ENCODE peak calls at places on chromosome 12, in five cellular contexts. L is aorta, X is mammary epithelial cell, J is PC-9, T is thoracic aorta. O is an unnamed sample.
A peak's percentile ranks its signal among the peaks of the same experiment; 100 is the strongest.

GRCh38 chr12:79296871-79297270 is 393.9 kb downstream of the PAWR start:
- DNase-seq in L (no peak), X (no peak), J (no peak), T (no peak), O (no peak)

GRCh38 chr12:55934343-55934742 is 3.4 kb downstream of the DGKA start:
- DNase-seq in X (no peak), J (no peak), T (no peak), L (no peak), O (no peak)

GRCh38 chr12:67754933-67755697 is 106.6 kb downstream of the DYRK2 start:
- DNase-seq in J (no peak), L (no peak), X (no peak), T (no peak), O (no peak)

GRCh38 chr12:774051-774614 is 21.8 kb downstream of the WNK1 start:
- DNase-seq in J (no peak), L (no peak), T (no peak), X (no peak), O (no peak)

GRCh38 chr12:68910128-68910527 is 22.8 kb downstream of the CPM start:
- DNase-seq in X (peak; percentile 49), J (peak; percentile 42), L (no peak), T (no peak), O (no peak)

GRCh38 chr12:56634837-56635538 is 4.9 kb upstream of the BAZ2A start:
- DNase-seq in L (peak; percentile 71), X (peak; percentile 91), J (peak; percentile 78), T (no peak), O (peak; percentile 56)

GRCh38 chr12:26636710-26637328 is 196.2 kb downstream of the ITPR2 start:
- DNase-seq in L (no peak), J (no peak), T (no peak), X (peak; percentile 51), O (no peak)

GRCh38 chr12:18146375-18146774 is 56.4 kb upstream of the RERGL start:
- DNase-seq in J (no peak), L (no peak), T (no peak), X (no peak), O (no peak)

GRCh38 chr12:31481415-31481814 is 109.5 kb downstream of the DENND5B start:
- DNase-seq in T (no peak), L (no peak), J (no peak), X (no peak), O (no peak)

GRCh38 chr12:31488737-31489338 is 102.1 kb downstream of the DENND5B start:
- DNase-seq in L (no peak), J (no peak), X (no peak), T (no peak), O (no peak)

GRCh38 chr12:31482816-31483215 is 108.1 kb downstream of the DENND5B start:
- DNase-seq in X (peak; percentile 37), J (no peak), T (no peak), L (no peak), O (no peak)

GRCh38 chr12:31491395-31491794 is 99.5 kb downstream of the DENND5B start:
- DNase-seq in L (no peak), X (no peak), J (no peak), T (no peak), O (no peak)

DNA sequence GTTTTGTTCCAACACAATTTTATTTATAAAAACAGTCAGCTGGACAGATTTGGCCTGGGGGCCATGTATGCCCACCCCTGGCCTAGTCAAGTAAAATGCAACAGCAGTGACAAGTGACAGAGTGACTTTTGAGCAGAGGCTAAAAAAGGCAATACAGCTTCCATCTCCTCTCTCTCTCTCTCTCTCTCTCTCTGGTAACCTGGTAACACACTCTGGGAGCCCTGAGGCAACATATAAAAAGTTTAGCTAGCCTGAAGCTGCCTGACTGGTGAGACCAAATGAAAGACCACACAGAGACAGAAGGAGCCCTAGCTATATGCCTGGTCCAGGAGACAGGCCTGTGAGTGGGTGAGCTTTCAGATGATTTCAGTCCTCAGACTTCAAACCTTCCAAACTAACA is 105.4 kb downstream of the DENND5B start:
- DNase-seq in L (no peak), J (no peak), T (no peak), X (no peak), O (no peak)
- H3K27ac ChIP-seq in L (no peak overlapping the region), J (no peak overlapping the region), T (no peak overlapping the region), X (no peak overlapping the region), O (no peak overlapping the region)

GRCh38 chr12:109716092-109716479 is 2.5 kb downstream of the FAM222A start:
- DNase-seq in X (no peak), J (no peak), T (no peak), L (no peak), O (no peak)
- H3K27ac ChIP-seq in X (no peak overlapping the region), J (no peak overlapping the region), T (no peak overlapping the region), L (no peak overlapping the region), O (no peak overlapping the region)

GRCh38 chr12:116060765-116061164 is 216.7 kb downstream of the MED13L start:
- DNase-seq in X (peak; percentile 7), J (no peak), T (no peak), L (no peak), O (no peak)
- H3K27ac ChIP-seq in X (no peak overlapping the region), J (no peak overlapping the region), T (no peak overlapping the region), L (no peak overlapping the region), O (no peak overlapping the region)

GRCh38 chr12:2287151-2287550 is 234.4 kb downstream of the CACNA1C start:
- DNase-seq in J (no peak), T (no peak), L (no peak), X (no peak), O (no peak)
- H3K27ac ChIP-seq in J (no peak overlapping the region), T (peak overlapping the region; percentile 62), L (no peak overlapping the region), X (no peak overlapping the region), O (no peak overlapping the region)

GRCh38 chr12:124340080-124340900 is 45.4 kb downstream of the RFLNA start:
- DNase-seq in L (no peak), J (no peak), X (no peak), T (no peak), O (no peak)
- H3K27ac ChIP-seq in L (no peak overlapping the region), J (no peak overlapping the region), X (no peak overlapping the region), T (no peak overlapping the region), O (no peak overlapping the region)

GRCh38 chr12:82524636-82525035 is 162.1 kb upstream of the TMTC2 start:
- DNase-seq in T (no peak), X (no peak), J (no peak), L (no peak), O (no peak)

GRCh38 chr12:82524020-82524419 is 162.7 kb upstream of the TMTC2 start:
- DNase-seq in L (no peak), X (no peak), T (no peak), J (no peak), O (no peak)

GRCh38 chr12:82522762-82523161 is 163.9 kb upstream of the TMTC2 start:
- DNase-seq in L (no peak), T (no peak), J (no peak), X (no peak), O (no peak)

GRCh38 chr12:82519508-82519907 is 161.2 kb downstream of the METTL25 start:
- DNase-seq in L (no peak), X (no peak), J (no peak), T (no peak), O (no peak)

GRCh38 chr12:82522285-82522684 is 164.0 kb downstream of the METTL25 start:
- DNase-seq in L (no peak), J (no peak), X (no peak), T (no peak), O (no peak)
- H3K27ac ChIP-seq in L (no peak overlapping the region), J (no peak overlapping the region), X (no peak overlapping the region), T (no peak overlapping the region), O (no peak overlapping the region)

GRCh38 chr12:77968021-77968420 is 137.3 kb downstream of the NAV3 start:
- DNase-seq in X (no peak), L (no peak), T (no peak), J (no peak), O (no peak)
- H3K27ac ChIP-seq in X (no peak overlapping the region), L (no peak overlapping the region), T (no peak overlapping the region), J (no peak overlapping the region), O (no peak overlapping the region)